ENCODE peak calls at places on chromosomes 16 and 17, in seven cellular contexts. B is HCT116, H is GM23248, M is endodermal cell, K is body of pancreas, J is A549, Y is testis. T is an unnamed sample. For H3K4me1, the result is how much of the 10 kb centered on the place peaks cover.

GRCh38 chr17:51748749-51749604 is 409.5 kb downstream of the CA10 start:
- DNase-seq in B (no peak), H (no peak), M (no peak), K (no peak), J (no peak), Y (peak), T (no peak)

GRCh38 chr17:30237296-30238002 is 2.0 kb upstream of the SLC6A4 start:
- DNase-seq in B (no peak), H (peak), M (peak), K (no peak), J (no peak), Y (no peak), T (no peak)

GRCh38 chr16:29992371-29992967 is 2.9 kb downstream of the HIRIP3 start:
- DNase-seq in B (no peak), H (no peak), M (no peak), K (no peak), J (no peak), Y (peak), T (no peak)

GRCh38 chr17:67558740-67559380 is 158.9 kb upstream of the NOL11 start:
- DNase-seq in B (no peak), H (peak), M (peak), K (no peak), J (no peak), Y (no peak), T (no peak)

GRCh38 chr16:8751481-8752311 is 45.7 kb downstream of the TMEM186 start:
- DNase-seq in B (peak), H (peak), M (peak), K (peak), J (peak), Y (no peak), T (no peak)

GRCh38 chr16:69917739-69918138 is 33.4 kb upstream of the CLEC18A start:
- DNase-seq in B (no peak), H (peak), M (peak), K (peak), J (peak), Y (peak), T (no peak)

GRCh38 chr17:77214743-77215142 is 74.0 kb downstream of the SEC14L1 start:
- DNase-seq in B (peak), H (peak), M (peak), K (no peak), J (peak), Y (peak), T (no peak)

GRCh38 chr16:49858200-49859129 is 2.6 kb upstream of the ZNF423 start:
- DNase-seq in B (no peak), H (peak), M (peak), K (peak), J (peak), Y (peak), T (no peak)

GRCh38 chr16:72787519-72788268 is 260.2 kb downstream of the ZFHX3 start:
- DNase-seq in B (no peak), H (peak), M (peak), K (peak), J (no peak), Y (peak), T (no peak)

GRCh38 chr16:22924492-22924891 is 110.5 kb downstream of the HS3ST2 start:
- DNase-seq in B (no peak), H (no peak), M (no peak), K (peak), J (no peak), Y (no peak), T (no peak)

GRCh38 chr17:43779145-43780125 is 658 bp upstream of the DUSP3 start:
- DNase-seq in B (peak), H (no peak), M (peak), K (peak), J (peak), Y (no peak), T (no peak)

GRCh38 chr17:28643979-28644781 is 778 bp downstream of the BLTP2 start:
- DNase-seq in B (peak), H (peak), M (peak), K (peak), J (peak), Y (peak), T (no peak)

GRCh38 chr16:46747777-46748651 is at the start of gene MYLK3:
- DNase-seq in B (no peak), H (no peak), M (peak), K (no peak), J (no peak), Y (peak), T (no peak)

GRCh38 chr17:64331366-64331765 is 59.3 kb downstream of the PECAM1 start:
- DNase-seq in B (no peak), H (no peak), M (no peak), K (no peak), J (no peak), Y (no peak), T (no peak)

GRCh38 chr16:4057439-4057877 is 58.8 kb downstream of the ADCY9 start:
- DNase-seq in B (no peak), H (no peak), M (no peak), K (no peak), J (no peak), Y (peak), T (no peak)

GRCh38 chr16:4058386-4058785 is 57.9 kb downstream of the ADCY9 start:
- DNase-seq in B (no peak), H (no peak), M (no peak), K (no peak), J (no peak), Y (peak), T (no peak)

GRCh38 chr16:4062212-4062802 is 53.9 kb downstream of the ADCY9 start:
- DNase-seq in B (no peak), H (no peak), M (no peak), K (no peak), J (no peak), Y (no peak), T (no peak)

GRCh38 chr16:4059969-4060368 is 56.3 kb downstream of the ADCY9 start:
- DNase-seq in B (no peak), H (no peak), M (no peak), K (no peak), J (no peak), Y (no peak), T (no peak)

DNA sequence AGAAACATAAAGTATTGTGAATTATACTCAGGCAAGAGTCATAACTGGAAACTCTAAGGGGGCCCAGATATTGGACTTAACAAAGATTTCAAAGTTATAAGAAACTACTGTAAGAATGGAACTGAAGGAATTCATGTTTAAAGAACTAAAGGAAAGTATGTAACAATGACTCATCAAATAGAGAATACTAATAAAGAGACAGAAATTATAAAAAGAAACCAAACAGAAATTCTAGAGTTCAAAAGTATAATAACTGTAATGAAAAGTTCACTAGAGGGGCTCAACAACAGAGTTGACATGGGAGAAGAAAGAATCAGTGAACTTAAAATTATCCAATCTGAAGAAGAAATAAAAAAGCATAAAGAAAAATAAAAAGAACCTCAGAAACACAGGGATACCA is 55.4 kb downstream of the ADCY9 start:
- DNase-seq in B (no peak), H (no peak), M (no peak), K (no peak), J (no peak), Y (no peak), T (no peak)
- H3K4me1 ChIP-seq in B (under half), H (under half), M (under half), K (under half), J (under half), Y (under half), T (under half)

DNA sequence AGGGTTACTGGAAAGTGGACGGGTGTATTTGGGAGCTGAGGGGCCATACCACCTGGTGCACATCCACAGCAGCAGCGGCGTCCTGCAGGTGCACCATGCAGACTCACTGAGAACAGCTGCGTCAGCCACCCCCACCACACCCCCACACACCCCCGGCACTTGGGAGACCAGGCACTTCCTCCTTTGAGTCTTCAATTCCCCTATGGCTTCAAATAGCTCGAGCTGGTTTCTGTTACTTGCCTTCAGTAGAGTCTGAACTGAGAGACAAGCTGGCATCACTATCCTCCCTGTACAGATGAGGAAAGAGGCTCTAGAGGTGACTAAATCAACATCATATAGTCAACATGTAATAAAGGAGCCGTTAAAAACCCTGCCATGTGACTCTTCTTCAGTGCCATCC is 15.4 kb downstream of the CUEDC1 start:
- DNase-seq in B (no peak), H (no peak), M (no peak), K (no peak), J (no peak), Y (no peak), T (peak)
- H3K4me1 ChIP-seq in B (half or more), H (under half), M (under half), K (half or more), J (half or more), Y (under half), T (half or more)

GRCh38 chr17:78349831-78350631 is 9.8 kb downstream of the SOCS3 start:
- DNase-seq in B (no peak), H (peak), M (no peak), K (no peak), J (no peak), Y (no peak), T (no peak)
- H3K4me1 ChIP-seq in B (under half), H (under half), M (under half), K (half or more), J (half or more), Y (under half), T (half or more)

GRCh38 chr16:31094088-31094423 is 541 bp downstream of the VKORC1 start:
- DNase-seq in B (no peak), H (peak), M (peak), K (no peak), J (no peak), Y (peak), T (no peak)

GRCh38 chr16:31092330-31092729 is 2.3 kb downstream of the VKORC1 start:
- DNase-seq in B (no peak), H (peak), M (no peak), K (no peak), J (no peak), Y (no peak), T (no peak)

GRCh38 chr16:31093132-31093703 is 1.4 kb downstream of the VKORC1 start:
- DNase-seq in B (no peak), H (peak), M (peak), K (no peak), J (peak), Y (no peak), T (no peak)

GRCh38 chr16:31090540-31090939 is 1.8 kb upstream of the PRSS53 start:
- DNase-seq in B (no peak), H (peak), M (no peak), K (no peak), J (no peak), Y (no peak), T (no peak)

DNA sequence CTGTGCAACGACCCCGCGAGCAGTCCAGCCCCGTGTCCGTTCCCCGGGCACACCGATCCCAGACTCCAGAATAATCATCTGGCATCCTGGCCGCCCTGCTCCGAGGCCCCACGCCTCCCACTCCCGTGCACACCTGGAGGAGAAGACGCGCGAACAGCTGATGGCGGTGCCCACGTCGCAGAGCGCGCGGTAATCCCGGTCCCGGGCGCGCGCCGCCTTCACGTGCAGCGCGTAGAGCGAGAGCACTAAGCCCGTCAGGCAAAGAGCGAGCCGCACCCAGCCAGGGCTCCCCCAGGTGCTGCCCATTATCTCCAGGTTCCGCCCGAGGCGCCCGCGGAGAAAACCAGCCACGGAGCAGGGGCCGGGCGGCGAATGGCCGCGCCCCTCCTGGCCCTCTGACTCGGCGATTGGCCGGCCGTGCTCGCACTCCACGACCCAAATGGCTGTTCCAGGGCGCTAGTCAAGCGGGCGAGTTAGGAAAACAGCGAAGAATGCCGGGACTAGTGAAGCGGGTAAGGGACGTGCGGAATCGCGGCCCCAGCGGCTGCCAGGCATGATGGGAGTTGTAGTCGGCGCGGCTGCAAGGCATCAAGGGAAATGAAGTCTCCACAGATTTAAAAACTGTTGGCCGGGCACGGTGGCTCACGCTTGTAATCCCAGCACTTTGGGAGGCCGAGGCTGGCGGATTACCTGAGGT is at the start of gene VKORC1:
- DNase-seq in B (peak), H (peak), M (peak), K (peak), J (peak), Y (peak), T (peak)
- H3K4me1 ChIP-seq in B (under half), H (under half), M (under half), K (under half), J (under half), Y (under half), T (under half)

GRCh38 chr16:56997264-56997663 is 7.9 kb downstream of the NLRC5 start:
- DNase-seq in B (no peak), H (no peak), M (no peak), K (no peak), J (no peak), Y (no peak), T (no peak)

GRCh38 chr16:56997931-56998330 is 8.6 kb downstream of the NLRC5 start:
- DNase-seq in B (no peak), H (no peak), M (no peak), K (no peak), J (no peak), Y (no peak), T (no peak)

GRCh38 chr16:56994311-56994710 is 5.0 kb downstream of the NLRC5 start:
- DNase-seq in B (no peak), H (no peak), M (no peak), K (no peak), J (no peak), Y (no peak), T (no peak)

GRCh38 chr16:56993204-56993603 is 3.8 kb downstream of the NLRC5 start:
- DNase-seq in B (no peak), H (no peak), M (no peak), K (no peak), J (no peak), Y (no peak), T (no peak)

DNA sequence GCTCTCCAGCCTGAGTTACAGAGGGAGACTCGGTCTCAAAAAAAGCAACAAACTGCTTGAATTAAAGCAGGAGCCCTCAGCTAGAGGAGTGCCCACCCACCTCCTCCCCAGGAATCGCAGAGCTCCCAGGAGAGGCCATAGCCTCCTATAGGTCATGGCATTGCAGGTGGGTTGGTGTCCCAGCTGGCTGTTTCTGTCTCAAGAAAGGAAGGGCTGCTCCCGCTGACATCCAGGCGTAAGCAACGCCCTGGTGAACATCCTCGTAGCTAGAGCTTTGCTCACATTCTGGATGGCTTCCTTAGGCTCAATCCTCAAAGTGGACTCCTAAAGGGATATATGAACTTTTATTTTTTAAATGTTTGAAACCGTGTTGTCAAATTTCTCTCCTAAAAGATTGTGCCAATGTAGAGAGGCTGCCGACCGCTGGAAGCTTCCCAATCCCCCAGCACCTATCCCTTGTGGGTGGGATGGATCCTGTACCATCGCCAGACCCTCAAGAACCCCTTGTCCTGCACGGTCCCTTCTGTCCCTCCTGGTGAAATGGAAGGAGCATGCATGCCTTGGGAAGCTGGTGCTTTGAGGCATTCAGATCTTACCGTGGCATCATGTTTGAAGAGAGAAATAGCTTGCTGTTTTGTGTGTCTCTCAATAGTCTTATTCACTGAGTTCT is 5.9 kb downstream of the NLRC5 start:
- DNase-seq in B (no peak), H (no peak), M (no peak), K (no peak), J (no peak), Y (no peak), T (no peak)
- H3K4me1 ChIP-seq in B (under half), H (under half), M (under half), K (under half), J (under half), Y (under half), T (under half)

GRCh38 chr16:71709231-71709781 is 15.2 kb downstream of the PHLPP2 start:
- DNase-seq in B (no peak), H (peak), M (no peak), K (no peak), J (no peak), Y (no peak), T (no peak)

GRCh38 chr16:71707199-71707598 is 17.3 kb downstream of the PHLPP2 start:
- DNase-seq in B (no peak), H (no peak), M (no peak), K (no peak), J (no peak), Y (no peak), T (no peak)

GRCh38 chr16:71708696-71709095 is 15.8 kb downstream of the PHLPP2 start:
- DNase-seq in B (no peak), H (peak), M (no peak), K (no peak), J (no peak), Y (no peak), T (no peak)

GRCh38 chr16:71712501-71712900 is 12.0 kb downstream of the PHLPP2 start:
- DNase-seq in B (no peak), H (no peak), M (no peak), K (no peak), J (no peak), Y (no peak), T (no peak)

DNA sequence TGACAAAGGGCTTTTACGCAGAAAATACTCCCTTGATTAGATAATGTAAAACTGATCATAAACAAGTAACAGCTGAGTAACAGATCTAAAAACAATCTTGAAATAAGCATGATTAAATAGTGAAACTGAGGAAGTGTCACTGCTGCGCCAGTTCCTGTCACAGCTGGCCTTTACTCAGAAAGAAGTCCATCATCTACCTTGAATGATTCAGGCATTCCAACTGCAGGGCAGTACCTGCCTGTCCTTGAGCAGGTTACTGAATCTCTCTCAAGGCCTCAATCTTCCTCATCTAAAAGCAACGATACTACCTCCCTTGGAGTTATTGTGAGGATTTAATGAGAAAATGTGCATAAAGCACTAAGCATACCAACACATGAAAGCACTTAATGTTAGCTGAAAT is 12.7 kb downstream of the PHLPP2 start:
- DNase-seq in B (no peak), H (no peak), M (no peak), K (no peak), J (no peak), Y (no peak), T (no peak)
- H3K4me1 ChIP-seq in B (under half), H (under half), M (under half), K (under half), J (under half), Y (under half), T (under half)

GRCh38 chr17:73284906-73285602 is 23.4 kb upstream of the CPSF4L start:
- DNase-seq in B (no peak), H (no peak), M (no peak), K (no peak), J (no peak), Y (no peak), T (no peak)
- H3K4me1 ChIP-seq in B (under half), H (under half), M (under half), K (half or more), J (under half), Y (half or more), T (under half)

GRCh38 chr16:11682655-11683096 is 14.4 kb downstream of the SNN start:
- DNase-seq in B (no peak), H (peak), M (no peak), K (no peak), J (no peak), Y (no peak), T (no peak)
- H3K4me1 ChIP-seq in B (under half), H (under half), M (under half), K (under half), J (under half), Y (under half), T (under half)

T was measured in esophagus squamous epithelium.